ENCODE peak calls at places on chromosomes 12 and 14, in five cellular contexts. One of them, this sample, is unnamed.
A peak's percentile ranks its signal among the peaks of the same experiment; 100 is the strongest.

GRCh38 chr14:80211143-80212024 is at the start of gene DIO2:
- DNase-seq in brain microvascular endothelial cell: no peak
- DNase-seq in fibroblast of the aortic adventitia: peak; percentile 62
- DNase-seq in endodermal cell: peak; percentile 47
- DNase-seq in glutamatergic neuron: no peak
- DNase-seq in this sample: peak; percentile 24

GRCh38 chr12:53951577-53952334 is 2.9 kb upstream of the HOXC12 start:
- DNase-seq in endodermal cell: peak; percentile 71
- DNase-seq in fibroblast of the aortic adventitia: no peak
- DNase-seq in brain microvascular endothelial cell: no peak
- DNase-seq in glutamatergic neuron: no peak
- DNase-seq in this sample: no peak

GRCh38 chr12:57810450-57810849 is 8.1 kb downstream of the AVIL start:
- DNase-seq in brain microvascular endothelial cell: no peak
- DNase-seq in fibroblast of the aortic adventitia: peak; percentile 87
- DNase-seq in glutamatergic neuron: no peak
- DNase-seq in endodermal cell: no peak
- DNase-seq in this sample: no peak

GRCh38 chr14:77590845-77591506 is 25.5 kb downstream of the SPTLC2 start:
- DNase-seq in brain microvascular endothelial cell: no peak
- DNase-seq in glutamatergic neuron: no peak
- DNase-seq in endodermal cell: no peak
- DNase-seq in fibroblast of the aortic adventitia: no peak
- DNase-seq in this sample: no peak

GRCh38 chr12:21354641-21355040 is 18.1 kb upstream of the IAPP start:
- DNase-seq in fibroblast of the aortic adventitia: no peak
- DNase-seq in brain microvascular endothelial cell: peak; percentile 5
- DNase-seq in glutamatergic neuron: no peak
- DNase-seq in endodermal cell: no peak
- DNase-seq in this sample: no peak

GRCh38 chr14:30283822-30284446 is 275.0 kb upstream of the G2E3 start:
- DNase-seq in brain microvascular endothelial cell: peak; percentile 30
- DNase-seq in fibroblast of the aortic adventitia: peak; percentile 67
- DNase-seq in glutamatergic neuron: peak; percentile 41
- DNase-seq in endodermal cell: peak; percentile 89
- DNase-seq in this sample: no peak

GRCh38 chr12:100348657-100349454 is 8.0 kb upstream of the SLC17A8 start:
- DNase-seq in fibroblast of the aortic adventitia: peak; percentile 57
- DNase-seq in glutamatergic neuron: no peak
- DNase-seq in brain microvascular endothelial cell: no peak
- DNase-seq in endodermal cell: no peak
- DNase-seq in this sample: no peak

GRCh38 chr14:52791204-52792096 is at the start of gene GNPNAT1:
- DNase-seq in fibroblast of the aortic adventitia: peak; percentile 91
- DNase-seq in brain microvascular endothelial cell: peak; percentile 87
- DNase-seq in endodermal cell: peak; percentile 97
- DNase-seq in glutamatergic neuron: peak; percentile 83
- DNase-seq in this sample: peak; percentile 78

GRCh38 chr12:113142173-113142885 is 6.8 kb upstream of the RASAL1 start:
- DNase-seq in glutamatergic neuron: no peak
- DNase-seq in brain microvascular endothelial cell: no peak
- DNase-seq in endodermal cell: peak; percentile 40
- DNase-seq in fibroblast of the aortic adventitia: no peak
- DNase-seq in this sample: no peak

GRCh38 chr14:69651653-69652052 is 40.3 kb downstream of the SUSD6 start:
- DNase-seq in fibroblast of the aortic adventitia: no peak
- DNase-seq in brain microvascular endothelial cell: no peak
- DNase-seq in endodermal cell: no peak
- DNase-seq in glutamatergic neuron: no peak
- DNase-seq in this sample: no peak

GRCh38 chr12:107328442-107329133 is 235.2 kb upstream of the CRY1 start:
- DNase-seq in fibroblast of the aortic adventitia: peak; percentile 66
- DNase-seq in brain microvascular endothelial cell: peak; percentile 78
- DNase-seq in endodermal cell: peak; percentile 50
- DNase-seq in glutamatergic neuron: no peak
- DNase-seq in this sample: no peak

GRCh38 chr14:71594828-71595227 is 337.4 kb upstream of the RGS6 start:
- DNase-seq in endodermal cell: no peak
- DNase-seq in brain microvascular endothelial cell: no peak
- DNase-seq in fibroblast of the aortic adventitia: peak; percentile 75
- DNase-seq in glutamatergic neuron: no peak
- DNase-seq in this sample: no peak

GRCh38 chr12:93839076-93839475 is 161.9 kb downstream of the CRADD start:
- DNase-seq in glutamatergic neuron: no peak
- DNase-seq in brain microvascular endothelial cell: no peak
- DNase-seq in endodermal cell: no peak
- DNase-seq in fibroblast of the aortic adventitia: no peak
- DNase-seq in this sample: no peak
- TF ChIP-seq CTCF in glutamatergic neuron: no peak
- TF ChIP-seq CTCF in brain microvascular endothelial cell: no peak
- TF ChIP-seq CTCF in endodermal cell: no peak
- TF ChIP-seq CTCF in fibroblast of the aortic adventitia: no peak
- TF ChIP-seq CTCF in this sample: no peak

DNA sequence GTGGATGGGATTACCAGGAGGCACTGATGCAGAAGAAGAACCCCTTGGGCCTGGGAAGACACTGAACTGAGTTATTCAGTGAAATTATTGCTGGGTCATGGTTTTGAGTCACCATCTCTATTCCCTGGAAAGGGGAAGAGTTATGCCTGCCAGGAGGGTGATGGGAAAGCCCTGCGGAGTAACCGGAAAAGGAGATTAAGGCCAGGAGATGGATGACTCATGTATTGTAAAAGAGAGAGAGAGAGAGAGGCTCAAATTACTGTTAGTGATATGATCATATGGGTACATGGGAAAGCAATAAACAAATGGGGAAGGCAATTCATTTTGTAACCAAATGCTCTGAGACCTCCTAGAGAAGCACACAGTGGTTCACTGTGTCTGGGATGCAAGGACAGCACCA is 243.9 kb downstream of the TMEM132D start:
- DNase-seq in glutamatergic neuron: no peak
- DNase-seq in fibroblast of the aortic adventitia: no peak
- DNase-seq in brain microvascular endothelial cell: peak; percentile 51
- DNase-seq in endodermal cell: no peak
- DNase-seq in this sample: no peak
- TF ChIP-seq CTCF in glutamatergic neuron: no peak
- TF ChIP-seq CTCF in fibroblast of the aortic adventitia: no peak
- TF ChIP-seq CTCF in brain microvascular endothelial cell: no peak
- TF ChIP-seq CTCF in endodermal cell: no peak
- TF ChIP-seq CTCF in this sample: no peak

GRCh38 chr12:117850048-117850447 is 118.7 kb downstream of the KSR2 start:
- DNase-seq in brain microvascular endothelial cell: peak; percentile 37
- DNase-seq in fibroblast of the aortic adventitia: peak; percentile 59
- DNase-seq in glutamatergic neuron: peak; percentile 41
- DNase-seq in endodermal cell: peak; percentile 89
- DNase-seq in this sample: no peak
- TF ChIP-seq CTCF in brain microvascular endothelial cell: peak; percentile 90
- TF ChIP-seq CTCF in fibroblast of the aortic adventitia: peak; percentile 92
- TF ChIP-seq CTCF in glutamatergic neuron: peak; percentile 95
- TF ChIP-seq CTCF in endodermal cell: peak; percentile 96
- TF ChIP-seq CTCF in this sample: peak; percentile 92

GRCh38 chr14:23727566-23728335 is 91.6 kb downstream of the DHRS2 start:
- DNase-seq in fibroblast of the aortic adventitia: peak; percentile 51
- DNase-seq in brain microvascular endothelial cell: peak; percentile 58
- DNase-seq in endodermal cell: peak; percentile 69
- DNase-seq in glutamatergic neuron: no peak
- DNase-seq in this sample: no peak
- TF ChIP-seq CTCF in fibroblast of the aortic adventitia: peak; percentile 27
- TF ChIP-seq CTCF in brain microvascular endothelial cell: peak; percentile 56
- TF ChIP-seq CTCF in endodermal cell: peak; percentile 74
- TF ChIP-seq CTCF in glutamatergic neuron: peak; percentile 50
- TF ChIP-seq CTCF in this sample: peak; percentile 29

GRCh38 chr12:120356567-120357030 is 12.4 kb downstream of the MSI1 start:
- DNase-seq in glutamatergic neuron: peak; percentile 85
- DNase-seq in brain microvascular endothelial cell: peak; percentile 87
- DNase-seq in endodermal cell: peak; percentile 97
- DNase-seq in fibroblast of the aortic adventitia: peak; percentile 76
- DNase-seq in this sample: peak; percentile 55

GRCh38 chr12:120359159-120359527 is 9.8 kb downstream of the MSI1 start:
- DNase-seq in endodermal cell: peak; percentile 51
- DNase-seq in fibroblast of the aortic adventitia: no peak
- DNase-seq in glutamatergic neuron: no peak
- DNase-seq in brain microvascular endothelial cell: no peak
- DNase-seq in this sample: no peak

GRCh38 chr12:120357104-120357503 is 11.9 kb downstream of the MSI1 start:
- DNase-seq in glutamatergic neuron: no peak
- DNase-seq in endodermal cell: no peak
- DNase-seq in brain microvascular endothelial cell: no peak
- DNase-seq in fibroblast of the aortic adventitia: no peak
- DNase-seq in this sample: no peak

GRCh38 chr12:120361506-120362208 is 7.3 kb downstream of the MSI1 start:
- DNase-seq in glutamatergic neuron: peak; percentile 90
- DNase-seq in fibroblast of the aortic adventitia: peak; percentile 45
- DNase-seq in endodermal cell: peak; percentile 99
- DNase-seq in brain microvascular endothelial cell: peak; percentile 67
- DNase-seq in this sample: peak; percentile 25

DNA sequence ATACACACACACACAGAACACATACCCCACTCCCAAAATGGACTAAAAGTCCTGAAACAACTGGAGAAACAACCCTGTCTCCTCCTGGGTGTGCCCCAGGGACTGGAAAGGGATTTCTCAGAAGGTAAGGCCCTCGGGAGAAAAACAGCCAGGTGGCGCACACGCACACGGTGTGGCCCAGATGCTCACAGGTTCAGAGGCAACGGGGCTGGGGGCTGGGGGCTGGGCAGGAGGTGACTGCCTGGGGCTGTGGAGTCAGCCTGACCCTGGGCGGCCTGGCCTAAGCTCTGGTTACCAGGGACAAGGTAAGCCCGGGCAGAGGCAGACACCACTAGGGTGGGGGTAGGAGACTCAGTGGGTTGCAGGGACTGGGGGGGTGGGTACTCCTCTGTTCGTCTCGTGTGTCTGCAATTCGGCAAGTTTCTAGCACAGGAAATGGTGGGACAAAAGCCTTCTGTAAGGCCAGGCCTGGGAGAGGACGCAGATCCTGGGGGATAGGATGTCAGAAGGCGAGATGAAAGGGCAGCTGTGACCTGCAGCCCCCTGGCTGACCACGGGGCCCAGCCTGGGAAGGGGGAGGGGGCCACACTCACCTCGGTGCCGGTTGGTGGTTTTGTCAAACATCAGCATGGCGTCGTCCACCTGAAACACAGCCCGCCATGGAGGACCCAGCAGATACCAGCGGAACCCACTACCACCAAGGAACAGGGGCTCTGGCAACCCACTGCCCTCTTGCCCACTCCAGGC is 10.4 kb downstream of the MSI1 start:
- DNase-seq in fibroblast of the aortic adventitia: no peak
- DNase-seq in brain microvascular endothelial cell: no peak
- DNase-seq in glutamatergic neuron: no peak
- DNase-seq in endodermal cell: peak; percentile 89
- DNase-seq in this sample: no peak
- TF ChIP-seq CTCF in fibroblast of the aortic adventitia: no peak
- TF ChIP-seq CTCF in brain microvascular endothelial cell: no peak
- TF ChIP-seq CTCF in glutamatergic neuron: no peak
- TF ChIP-seq CTCF in endodermal cell: peak; percentile 52
- TF ChIP-seq CTCF in this sample: no peak